ENCODE peak calls at places on chromosomes 16 and 17, in nine cellular contexts. T, W, R, J, A, E, U, F and L are unnamed samples.

GRCh38 chr17:60134396-60135159 is 15.2 kb upstream of the CA4 start:
- DNase-seq in T (no peak), W (peak; percentile 70), R (no peak), J (no peak), A (peak; percentile 17), E (no peak), U (no peak), F (peak; percentile 39), L (no peak)

GRCh38 chr17:19876524-19877161 is 8.9 kb upstream of the ULK2 start:
- DNase-seq in T (no peak), W (no peak), R (no peak), J (peak; percentile 70), A (peak; percentile 89), E (no peak), U (no peak), F (no peak), L (no peak)

GRCh38 chr17:76597156-76598003 is 11.7 kb upstream of the ST6GALNAC2 start:
- DNase-seq in T (no peak), W (no peak), R (peak; percentile 10), J (no peak), A (no peak), E (no peak), U (peak; percentile 89), F (no peak), L (peak; percentile 32)

GRCh38 chr16:188674-189073 is 8.4 kb downstream of the HBQ1 start:
- DNase-seq in T (no peak), W (no peak), R (peak; percentile 70), J (no peak), A (peak; percentile 23), E (peak; percentile 33), U (no peak), F (no peak), L (no peak)

GRCh38 chr17:83067071-83067717 is 12.2 kb upstream of the METRNL start:
- DNase-seq in T (peak; percentile 7), W (no peak), R (peak; percentile 48), J (peak; percentile 69), A (peak; percentile 48), E (no peak), U (no peak), F (peak; percentile 36), L (no peak)

GRCh38 chr16:67676516-67676915 is 9.9 kb downstream of the C16orf86 start:
- DNase-seq in T (no peak), W (peak; percentile 77), R (no peak), J (no peak), A (no peak), E (no peak), U (no peak), F (no peak), L (no peak)

GRCh38 chr17:47732399-47733046 is 513 bp upstream of the TBX21 start:
- DNase-seq in T (no peak), W (no peak), R (peak; percentile 54), J (no peak), A (peak; percentile 21), E (peak; percentile 23), U (no peak), F (no peak), L (no peak)

GRCh38 chr17:165939-166338 is 15.5 kb downstream of the DOC2B start:
- DNase-seq in T (no peak), W (no peak), R (no peak), J (peak; percentile 50), A (no peak), E (no peak), U (no peak), F (no peak), L (no peak)

GRCh38 chr17:83026311-83026811 is 53.0 kb upstream of the METRNL start:
- DNase-seq in T (no peak), W (no peak), R (no peak), J (no peak), A (no peak), E (no peak), U (no peak), F (peak; percentile 34), L (peak; percentile 8)

GRCh38 chr16:30084816-30085159 is 6.9 kb downstream of the TBX6 start:
- DNase-seq in T (no peak), W (no peak), R (peak; percentile 58), J (peak; percentile 74), A (peak; percentile 76), E (no peak), U (no peak), F (no peak), L (no peak)

GRCh38 chr17:31314788-31315105 is 893 bp upstream of the EVI2B start:
- DNase-seq in T (no peak), W (no peak), R (no peak), J (no peak), A (no peak), E (no peak), U (no peak), F (no peak), L (no peak)

GRCh38 chr17:83196088-83196765 is 116.8 kb downstream of the METRNL start:
- DNase-seq in T (peak; percentile 4), W (no peak), R (no peak), J (peak; percentile 27), A (peak; percentile 61), E (no peak), U (no peak), F (no peak), L (no peak)

GRCh38 chr16:66255647-66256046 is 110.8 kb upstream of the CDH5 start:
- DNase-seq in T (no peak), W (no peak), R (no peak), J (no peak), A (no peak), E (peak; percentile 49), U (no peak), F (peak; percentile 74), L (no peak)

GRCh38 chr16:67431077-67431804 is at the start of gene HSD11B2:
- DNase-seq in T (peak; percentile 75), W (peak; percentile 57), R (peak; percentile 96), J (peak; percentile 93), A (peak; percentile 63), E (peak; percentile 83), U (no peak), F (peak; percentile 90), L (peak; percentile 93)

GRCh38 chr17:81635431-81635830 is 1.5 kb downstream of the NPLOC4 start:
- DNase-seq in T (no peak), W (no peak), R (no peak), J (no peak), A (no peak), E (no peak), U (no peak), F (no peak), L (peak; percentile 38)

GRCh38 chr16:75614247-75614897 is 8.7 kb downstream of the ADAT1 start:
- DNase-seq in T (no peak), W (no peak), R (no peak), J (no peak), A (no peak), E (no peak), U (peak; percentile 11), F (no peak), L (no peak)

GRCh38 chr16:75618782-75619181 is 4.3 kb downstream of the ADAT1 start:
- DNase-seq in T (no peak), W (no peak), R (no peak), J (no peak), A (no peak), E (no peak), U (no peak), F (no peak), L (no peak)

GRCh38 chr16:75616541-75617010 is 6.5 kb downstream of the ADAT1 start:
- DNase-seq in T (no peak), W (no peak), R (no peak), J (no peak), A (no peak), E (no peak), U (no peak), F (no peak), L (no peak)

GRCh38 chr16:75620326-75621169 is 2.5 kb downstream of the ADAT1 start:
- DNase-seq in T (no peak), W (no peak), R (no peak), J (no peak), A (no peak), E (no peak), U (no peak), F (no peak), L (no peak)

DNA sequence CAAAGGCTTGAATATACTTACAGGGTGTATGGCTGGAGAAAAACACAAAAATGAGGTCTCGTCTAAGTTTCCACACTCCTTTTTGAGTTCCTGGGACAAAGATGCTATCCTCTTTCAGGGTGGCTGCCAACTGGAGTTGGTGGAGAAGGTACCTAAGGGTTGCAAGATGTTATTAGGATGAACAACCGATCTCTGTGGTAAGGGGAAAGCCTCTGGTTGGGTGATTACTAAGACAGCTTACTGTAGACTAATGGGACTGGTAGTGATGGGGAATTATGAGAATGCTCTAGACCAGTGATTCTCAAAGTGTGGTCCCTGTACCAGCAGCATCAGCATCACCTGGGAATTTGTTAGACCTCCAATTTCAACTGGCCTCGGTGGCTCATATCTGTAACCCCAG is 6.0 kb downstream of the ADAT1 start:
- DNase-seq in T (no peak), W (no peak), R (no peak), J (no peak), A (no peak), E (no peak), U (no peak), F (no peak), L (no peak)
- H3K36me3 ChIP-seq in T (peaks cover 4% of the 10 kb centered on the region), W (peaks cover 11% of the 10 kb centered on the region), R (peaks cover 34% of the 10 kb centered on the region), J (peaks cover 69% of the 10 kb centered on the region), A (peaks cover 4% of the 10 kb centered on the region), E (peaks cover 35% of the 10 kb centered on the region), U (peaks cover 41% of the 10 kb centered on the region), F (peaks cover 67% of the 10 kb centered on the region), L (peaks cover 9% of the 10 kb centered on the region)

GRCh38 chr16:84635702-84636101 is 12.6 kb upstream of the KLHL36 start:
- DNase-seq in T (no peak), W (no peak), R (no peak), J (no peak), A (no peak), E (no peak), U (no peak), F (no peak), L (no peak)
- H3K36me3 ChIP-seq in T (no peaks in the 10 kb centered on the region), W (no peaks in the 10 kb centered on the region), R (no peaks in the 10 kb centered on the region), J (no peaks in the 10 kb centered on the region), A (no peaks in the 10 kb centered on the region), E (no peaks in the 10 kb centered on the region), U (no peaks in the 10 kb centered on the region), F (no peaks in the 10 kb centered on the region), L (no peaks in the 10 kb centered on the region)

DNA sequence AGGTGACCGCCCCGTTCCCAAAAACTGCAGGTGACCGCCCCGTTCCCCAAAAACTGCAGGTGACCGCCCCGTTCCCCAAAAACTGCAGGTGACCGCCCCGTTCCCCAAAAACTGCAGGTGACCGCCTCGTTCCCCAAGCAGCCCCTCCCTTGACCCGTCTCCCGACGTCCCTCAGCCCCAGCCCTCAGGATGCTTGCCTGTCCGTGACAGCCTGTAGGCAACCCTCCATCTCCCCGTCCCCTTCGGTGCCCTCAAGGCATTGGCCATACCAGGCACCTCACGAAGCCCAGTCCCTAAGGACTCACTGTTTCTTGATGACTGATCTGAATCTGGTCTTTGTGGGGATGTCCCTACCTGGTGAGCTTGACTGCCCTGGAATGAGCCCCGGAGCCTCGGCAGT is 25.1 kb downstream of the SGSM2 start:
- DNase-seq in T (no peak), W (no peak), R (no peak), J (no peak), A (no peak), E (no peak), U (no peak), F (no peak), L (no peak)
- H3K36me3 ChIP-seq in T (no peaks in the 10 kb centered on the region), W (no peaks in the 10 kb centered on the region), R (peaks cover 2% of the 10 kb centered on the region), J (peaks cover 61% of the 10 kb centered on the region), A (no peaks in the 10 kb centered on the region), E (no peaks in the 10 kb centered on the region), U (peaks cover 5% of the 10 kb centered on the region), F (peaks cover 18% of the 10 kb centered on the region), L (peaks cover 2% of the 10 kb centered on the region)

DNA sequence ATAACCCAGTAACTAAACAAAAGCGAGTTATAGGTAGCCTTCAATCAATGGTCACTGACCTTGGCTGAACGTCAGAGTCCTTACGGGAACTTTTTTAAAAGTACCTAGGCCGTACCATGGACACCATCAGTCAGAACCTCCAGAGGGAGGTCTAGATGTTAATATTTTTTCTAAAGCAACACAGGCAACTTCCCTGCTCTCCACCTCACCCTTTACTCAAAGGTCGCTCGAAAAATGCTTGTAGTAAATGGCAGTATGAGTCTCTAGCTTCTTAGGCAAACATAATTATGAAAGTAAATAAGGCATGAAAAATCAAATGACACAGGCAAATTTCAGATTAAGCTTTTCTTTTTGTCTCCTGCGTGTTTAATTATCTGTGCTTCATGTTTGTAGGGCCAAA is 82.1 kb downstream of the SLC39A11 start:
- DNase-seq in T (no peak), W (peak; percentile 14), R (no peak), J (no peak), A (no peak), E (no peak), U (no peak), F (no peak), L (no peak)
- H3K36me3 ChIP-seq in T (no peaks in the 10 kb centered on the region), W (no peaks in the 10 kb centered on the region), R (no peaks in the 10 kb centered on the region), J (no peaks in the 10 kb centered on the region), A (no peaks in the 10 kb centered on the region), E (no peaks in the 10 kb centered on the region), U (no peaks in the 10 kb centered on the region), F (no peaks in the 10 kb centered on the region), L (no peaks in the 10 kb centered on the region)